ENCODE peak calls at places on chromosomes 4 and X, in four cellular contexts. K, A, X and U are unnamed samples.

GRCh38 chr4:169231647-169232262 is 39.0 kb downstream of the SH3RF1 start:
- DNase-seq in K (no peak), A (no peak), X (no peak), U (no peak)

GRCh38 chrX:8783100-8784098 is 17.8 kb downstream of the FAM9A start:
- DNase-seq in X (peak; percentile 42), K (no peak), A (no peak), U (peak; percentile 65)

GRCh38 chr4:89837385-89837995 is 529 bp upstream of the SNCA start:
- DNase-seq in A (no peak), X (no peak), K (peak; percentile 25), U (peak; percentile 59)

GRCh38 chrX:42094208-42094607 is 170.9 kb upstream of the CASK start:
- DNase-seq in K (no peak), A (no peak), X (no peak), U (no peak)

GRCh38 chrX:68989865-68990606 is 161.2 kb downstream of the EFNB1 start:
- DNase-seq in A (no peak), X (no peak), K (peak; percentile 30), U (peak; percentile 56)

GRCh38 chr4:185634066-185634652 is 98.9 kb upstream of the PDLIM3 start:
- DNase-seq in K (no peak), A (no peak), X (no peak), U (no peak)

GRCh38 chr4:131052646-131053045 is 1956.7 kb downstream of the C4orf33 start:
- DNase-seq in A (no peak), K (no peak), X (no peak), U (no peak)

GRCh38 chr4:35534946-35535345 is 709.4 kb downstream of the ARAP2 start:
- DNase-seq in A (no peak), K (no peak), X (no peak), U (no peak)

GRCh38 chr4:129282293-129282692 is 186.3 kb downstream of the C4orf33 start:
- DNase-seq in K (no peak), A (no peak), X (no peak), U (no peak)

GRCh38 chr4:179097741-179098140 is 1655.5 kb upstream of the AGA start:
- DNase-seq in K (no peak), X (no peak), A (no peak), U (no peak)

GRCh38 chrX:11968470-11968869 is 169.8 kb upstream of the FRMPD4 start:
- DNase-seq in K (no peak), A (no peak), X (no peak), U (no peak)

GRCh38 chrX:7019555-7019954 is 128.0 kb upstream of the STS start:
- DNase-seq in A (no peak), X (no peak), K (no peak), U (no peak)

GRCh38 chrX:135421932-135422809 is at the start of gene SMIM10L2A:
- DNase-seq in X (no peak), A (no peak), K (no peak), U (no peak)

GRCh38 chr4:173272987-173273386 is 61.2 kb downstream of the HMGB2 start:
- DNase-seq in A (no peak), K (no peak), X (no peak), U (no peak)

GRCh38 chr4:146638801-146639351 is at the start of gene POU4F2:
- DNase-seq in K (no peak), A (no peak), X (no peak), U (no peak)

GRCh38 chr4:171235516-171235915 is 577.7 kb upstream of the GALNTL6 start:
- DNase-seq in K (no peak), A (no peak), X (no peak), U (no peak)

GRCh38 chr4:41192136-41192535 is 22.2 kb downstream of the APBB2 start:
- DNase-seq in X (no peak), K (no peak), A (no peak), U (no peak)

GRCh38 chr4:163191999-163192398 is 25.3 kb upstream of the NAF1 start:
- DNase-seq in K (no peak), X (no peak), A (no peak), U (no peak)

DNA sequence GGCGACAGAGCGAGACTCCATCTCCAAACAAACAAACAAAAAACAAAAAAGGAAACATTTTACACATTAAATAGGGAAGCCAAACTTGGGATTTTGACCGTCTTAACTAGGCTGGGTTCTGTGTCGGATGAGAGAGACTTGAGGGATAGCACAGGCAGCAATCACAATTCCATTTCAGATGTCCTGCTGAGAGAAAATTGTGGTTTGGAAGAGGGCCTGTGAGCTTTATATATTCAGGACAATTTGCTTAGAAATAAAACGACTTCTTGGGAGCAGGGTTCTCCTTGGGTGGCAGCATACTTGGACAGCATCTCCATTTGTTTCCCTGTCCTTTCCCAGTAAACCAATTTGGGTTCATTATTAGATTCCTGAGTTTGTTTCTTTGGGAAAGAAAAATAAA is 80.7 kb upstream of the EGFL6 start:
- DNase-seq in X (no peak), K (no peak), A (no peak), U (no peak)
- H3K27ac ChIP-seq in X (no peak overlapping the region), K (peak overlapping the region; percentile 87), A (no peak overlapping the region), U (no peak overlapping the region)

GRCh38 chrX:120016068-120016441 is 61.4 kb downstream of the RHOXF2B start:
- DNase-seq in K (no peak), X (no peak), A (no peak), U (no peak)

GRCh38 chrX:120020305-120020704 is 57.2 kb downstream of the RHOXF2B start:
- DNase-seq in A (no peak), K (no peak), X (no peak), U (no peak)

GRCh38 chrX:120014354-120015129 is 62.9 kb downstream of the RHOXF2B start:
- DNase-seq in X (no peak), A (no peak), K (no peak), U (no peak)

GRCh38 chrX:120015145-120016067 is 62.1 kb downstream of the RHOXF2B start:
- DNase-seq in A (no peak), X (peak; percentile 44), K (no peak), U (peak; percentile 66)
- H3K4me3 ChIP-seq in A (no peak overlapping the region), X (no peak overlapping the region), K (peak overlapping the region; percentile 20), U (peak overlapping the region; percentile 40)

DNA sequence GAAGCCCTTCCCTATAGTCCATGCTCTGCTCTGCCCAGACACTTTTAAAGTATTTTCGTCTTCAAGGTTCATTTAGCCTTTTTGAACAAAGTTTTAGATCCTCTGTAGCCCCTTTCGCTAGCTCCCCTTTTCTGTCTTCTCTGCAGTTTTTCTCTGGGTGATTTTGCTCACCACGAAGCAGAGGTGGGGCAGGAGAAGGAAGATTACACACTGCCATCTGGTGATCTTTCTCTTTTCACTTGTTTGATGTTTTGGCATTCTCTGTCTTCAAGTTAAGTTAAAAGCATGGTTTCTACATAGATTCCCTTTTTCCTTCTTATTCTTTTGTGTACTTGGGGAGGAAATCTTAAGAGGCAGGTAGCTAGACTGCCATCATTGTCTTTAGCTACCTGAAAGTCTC is 43.9 kb downstream of the CC2D2A start:
- DNase-seq in K (no peak), X (no peak), A (no peak), U (no peak)
- TF ChIP-seq CTCF in K (no peak), X (no peak), A (no peak), U (no peak)

GRCh38 chr4:99061048-99061447 is 27.5 kb downstream of the ADH5 start:
- DNase-seq in A (no peak), X (no peak), K (no peak), U (no peak)

GRCh38 chr4:99059550-99059949 is 29.0 kb downstream of the ADH5 start:
- DNase-seq in A (no peak), K (no peak), X (no peak), U (no peak)

GRCh38 chr4:99058228-99058627 is 30.4 kb downstream of the ADH5 start:
- DNase-seq in X (no peak), K (no peak), A (no peak), U (no peak)

GRCh38 chr4:99067617-99068016 is 21.0 kb downstream of the ADH5 start:
- DNase-seq in X (no peak), K (no peak), A (no peak), U (no peak)

DNA sequence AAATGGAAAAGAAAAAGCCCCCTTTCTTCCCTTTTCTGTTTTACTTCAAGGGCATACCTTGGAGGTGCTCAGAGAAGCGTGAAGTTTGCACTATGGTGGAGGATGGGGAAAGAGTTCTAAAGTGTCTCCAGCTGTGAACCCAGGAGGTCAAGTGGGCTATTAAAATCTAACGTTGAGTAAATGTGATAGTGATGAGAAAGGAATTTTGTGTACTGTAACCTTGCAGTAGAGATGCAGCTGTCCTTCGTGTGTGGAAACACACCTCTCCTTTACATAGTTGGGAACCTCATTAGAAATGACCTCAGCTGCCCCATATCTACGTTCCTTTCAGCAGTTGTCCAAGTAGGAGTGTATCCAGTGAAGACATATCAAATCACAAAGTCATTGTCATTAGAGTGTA is 26.5 kb downstream of the ADH5 start:
- DNase-seq in X (no peak), A (no peak), K (no peak), U (no peak)
- H3K27ac ChIP-seq in X (no peak overlapping the region), A (no peak overlapping the region), K (no peak overlapping the region), U (no peak overlapping the region)

GRCh38 chr4:156798438-156798837 is 173.2 kb downstream of the PDGFC start:
- DNase-seq in A (no peak), K (no peak), X (no peak), U (no peak)
- H3K4me3 ChIP-seq in A (no peak overlapping the region), K (no peak overlapping the region), X (no peak overlapping the region), U (no peak overlapping the region)

DNA sequence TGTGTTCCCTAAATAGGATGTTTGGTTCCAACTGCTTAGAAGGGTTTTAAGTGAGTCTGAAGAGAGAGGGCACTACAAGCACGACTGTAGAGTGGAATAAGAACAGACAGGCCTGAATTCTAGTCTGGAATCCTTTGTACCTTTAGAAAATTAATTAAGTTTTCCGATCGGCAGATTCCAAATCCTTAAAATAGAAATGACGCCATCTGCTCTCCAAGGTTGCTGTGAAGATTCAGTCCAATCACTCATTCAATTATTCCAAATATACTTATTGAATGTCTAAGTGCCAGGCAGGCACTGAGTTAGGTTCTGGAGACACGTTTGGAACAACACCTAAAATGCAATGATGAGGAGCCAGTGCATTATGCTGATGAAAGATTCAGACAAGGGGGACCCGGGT is 3.8 kb downstream of the HS3ST1 start:
- DNase-seq in K (no peak), X (no peak), A (no peak), U (no peak)
- TF ChIP-seq CTCF in K (no peak), X (no peak), A (no peak), U (no peak)